ENCODE peak calls at places on chromosomes 11 and 22, in ten cellular contexts. Z, O, D, T, R, V, J, K, L and Q are unnamed samples.

GRCh38 chr22:44838316-44839016 is 86.1 kb downstream of the ARHGAP8 start:
- DNase-seq in Z (no peak), O (no peak), D (no peak), T (no peak), R (no peak), V (no peak), J (no peak), K (no peak), L (no peak), Q (no peak)

GRCh38 chr22:36211237-36211881 is 9.8 kb upstream of the APOL4 start:
- DNase-seq in Z (no peak), O (no peak), D (no peak), T (no peak), R (no peak), V (no peak), J (peak), K (no peak), L (no peak), Q (no peak)

GRCh38 chr11:118522571-118523072 is 4.7 kb upstream of the TTC36 start:
- DNase-seq in Z (no peak), O (no peak), D (no peak), T (no peak), R (no peak), V (peak), J (peak), K (no peak), L (no peak), Q (peak)

GRCh38 chr11:74686792-74687191 is 44.4 kb downstream of the CHRDL2 start:
- DNase-seq in Z (no peak), O (no peak), D (no peak), T (peak), R (no peak), V (peak), J (peak), K (no peak), L (no peak), Q (no peak)

GRCh38 chr11:64571410-64572091 is 19.5 kb upstream of the SLC22A12 start:
- DNase-seq in Z (no peak), O (no peak), D (no peak), T (no peak), R (no peak), V (peak), J (peak), K (no peak), L (no peak), Q (no peak)

GRCh38 chr11:76800466-76801200 is 17.5 kb downstream of the TSKU start:
- DNase-seq in Z (peak), O (no peak), D (no peak), T (no peak), R (no peak), V (no peak), J (no peak), K (no peak), L (peak), Q (no peak)

GRCh38 chr22:24156915-24157782 is 24.1 kb upstream of the SUSD2 start:
- DNase-seq in Z (peak), O (peak), D (peak), T (peak), R (peak), V (peak), J (peak), K (peak), L (peak), Q (peak)

GRCh38 chr22:38989461-38989860 is 7.3 kb downstream of the APOBEC3B start:
- DNase-seq in Z (no peak), O (no peak), D (no peak), T (no peak), R (no peak), V (no peak), J (no peak), K (no peak), L (no peak), Q (no peak)

GRCh38 chr11:72778535-72779494 is 15.0 kb downstream of the STARD10 start:
- DNase-seq in Z (no peak), O (no peak), D (no peak), T (no peak), R (no peak), V (no peak), J (no peak), K (no peak), L (no peak), Q (no peak)

GRCh38 chr11:119380160-119380815 is 1.2 kb downstream of the USP2 start:
- DNase-seq in Z (no peak), O (no peak), D (no peak), T (no peak), R (no peak), V (peak), J (no peak), K (no peak), L (no peak), Q (no peak)

GRCh38 chr22:48389916-48390315 is 1437.8 kb downstream of the BRD1 start:
- DNase-seq in Z (peak), O (no peak), D (no peak), T (no peak), R (no peak), V (no peak), J (no peak), K (no peak), L (no peak), Q (no peak)

GRCh38 chr11:114066046-114066648 is 6.6 kb downstream of the ZBTB16 start:
- DNase-seq in Z (no peak), O (no peak), D (no peak), T (no peak), R (no peak), V (no peak), J (no peak), K (no peak), L (no peak), Q (no peak)

GRCh38 chr11:8283510-8284272 is 20.0 kb upstream of the LMO1 start:
- DNase-seq in Z (no peak), O (no peak), D (no peak), T (no peak), R (peak), V (no peak), J (no peak), K (no peak), L (peak), Q (peak)

GRCh38 chr11:93614111-93614784 is 47.2 kb upstream of the CEP295 start:
- DNase-seq in Z (no peak), O (no peak), D (no peak), T (no peak), R (no peak), V (no peak), J (no peak), K (no peak), L (no peak), Q (no peak)

GRCh38 chr11:45339754-45340519 is 53.8 kb upstream of the SYT13 start:
- DNase-seq in Z (peak), O (peak), D (peak), T (peak), R (peak), V (peak), J (peak), K (peak), L (peak), Q (peak)

GRCh38 chr11:18492888-18493287 is 33.9 kb downstream of the TSG101 start:
- DNase-seq in Z (no peak), O (no peak), D (no peak), T (no peak), R (no peak), V (no peak), J (no peak), K (no peak), L (no peak), Q (no peak)

GRCh38 chr22:19177164-19178064 is 1.1 kb downstream of the SLC25A1 start:
- DNase-seq in Z (no peak), O (no peak), D (no peak), T (no peak), R (no peak), V (no peak), J (no peak), K (no peak), L (no peak), Q (no peak)

GRCh38 chr11:103961010-103961409 is 75.4 kb upstream of the DDI1 start:
- DNase-seq in Z (no peak), O (no peak), D (no peak), T (no peak), R (no peak), V (peak), J (peak), K (no peak), L (no peak), Q (no peak)

GRCh38 chr22:28795932-28796856 is 4.2 kb downstream of the XBP1 start:
- DNase-seq in Z (no peak), O (no peak), D (no peak), T (no peak), R (no peak), V (no peak), J (no peak), K (no peak), L (no peak), Q (no peak)